ENCODE peak calls at places on chromosome 17, in four cellular contexts. S, O, N and U are unnamed samples.

GRCh38 chr17:57747221-57748017 is 2.3 kb upstream of the CCDC182 start:
- DNase-seq in N (no peak), O (peak; percentile 8), S (peak; percentile 71), U (peak; percentile 57)

GRCh38 chr17:4301066-4301465 is 37.3 kb upstream of the ANKFY1 start:
- DNase-seq in O (no peak), N (peak; percentile 19), S (no peak), U (no peak)

GRCh38 chr17:16652847-16653366 is 743 bp downstream of the ZNF624 start:
- DNase-seq in N (no peak), O (no peak), S (peak; percentile 43), U (no peak)

GRCh38 chr17:57892146-57892819 is 42.4 kb upstream of the MRPS23 start:
- DNase-seq in O (peak; percentile 71), N (peak; percentile 90), S (peak; percentile 23), U (peak; percentile 92)

GRCh38 chr17:78817123-78817522 is 23.5 kb downstream of the USP36 start:
- DNase-seq in N (no peak), O (peak; percentile 56), S (no peak), U (no peak)

GRCh38 chr17:78086740-78087139 is 41.8 kb downstream of the TMC6 start:
- DNase-seq in S (no peak), O (no peak), N (no peak), U (no peak)

GRCh38 chr17:4335185-4335584 is 31.3 kb downstream of the UBE2G1 start:
- DNase-seq in N (no peak), O (no peak), S (no peak), U (no peak)

GRCh38 chr17:78759203-78759968 is 22.7 kb downstream of the CYTH1 start:
- DNase-seq in S (peak; percentile 44), N (peak; percentile 70), O (peak; percentile 59), U (peak; percentile 76)

GRCh38 chr17:51119415-51120356 is 982 bp downstream of the SPAG9 start:
- DNase-seq in O (peak; percentile 22), N (peak; percentile 39), S (no peak), U (peak; percentile 68)